ENCODE peak calls at places on chromosomes 4 and X, in six cellular contexts. X is HCT116, F is GM12878, S is K562, D is H1, H is HepG2. P is an unnamed sample.

GRCh38 chr4:82586055-82586454 is 24.3 kb upstream of the TMEM150C start:
- DNase-seq in F (no peak), S (no peak), X (no peak), D (no peak), H (no peak), P (no peak)

GRCh38 chr4:94758141-94758699 is 465 bp downstream of the BMPR1B start:
- DNase-seq in H (no peak), D (no peak), F (no peak), X (no peak), S (no peak), P (peak; percentile 49)

GRCh38 chrX:35076061-35076460 is 133.5 kb downstream of the FAM47B start:
- DNase-seq in D (no peak), S (no peak), H (no peak), F (no peak), X (no peak), P (no peak)

GRCh38 chr4:142396279-142396678 is 449.8 kb downstream of the INPP4B start:
- DNase-seq in X (no peak), D (no peak), S (no peak), F (no peak), H (no peak), P (peak; percentile 42)

GRCh38 chr4:100907465-100908454 is 389.9 kb upstream of the EMCN start:
- DNase-seq in X (no peak), S (no peak), D (no peak), H (peak; percentile 7), F (no peak), P (peak; percentile 47)

GRCh38 chrX:131841496-131842410 is 181.3 kb upstream of the STK26 start:
- DNase-seq in X (peak; percentile 40), S (peak; percentile 68), F (no peak), H (peak; percentile 50), D (no peak), P (peak; percentile 19)

GRCh38 chr4:2696423-2696822 is 59.7 kb downstream of the TNIP2 start:
- DNase-seq in X (no peak), F (peak; percentile 96), S (no peak), D (no peak), H (no peak), P (no peak)

GRCh38 chrX:116281106-116281505 is 110.6 kb downstream of the AGTR2 start:
- DNase-seq in S (no peak), D (no peak), F (no peak), X (no peak), H (no peak), P (no peak)

GRCh38 chrX:17247144-17247543 is 127.9 kb upstream of the NHS start:
- DNase-seq in X (no peak), D (no peak), S (no peak), H (no peak), F (no peak), P (no peak)

GRCh38 chr4:182144621-182145359 is 98.4 kb upstream of the TENM3 start:
- DNase-seq in D (no peak), X (no peak), F (no peak), H (no peak), S (no peak), P (no peak)

GRCh38 chrX:10110984-10111363 is 45.8 kb upstream of the CLCN4 start:
- DNase-seq in D (no peak), H (no peak), F (peak; percentile 59), X (no peak), S (no peak), P (peak; percentile 1)

GRCh38 chr4:89279385-89279784 is 28.2 kb downstream of the GPRIN3 start:
- DNase-seq in X (no peak), D (no peak), F (no peak), H (no peak), S (no peak), P (no peak)

GRCh38 chr4:13522282-13523104 is 21.8 kb downstream of the NKX3-2 start:
- DNase-seq in H (no peak), X (no peak), D (no peak), F (no peak), S (no peak), P (no peak)

GRCh38 chr4:13521047-13521446 is 23.3 kb downstream of the NKX3-2 start:
- DNase-seq in F (no peak), X (no peak), S (no peak), D (no peak), H (no peak), P (no peak)

GRCh38 chr4:13523591-13524503 is 20.5 kb downstream of the NKX3-2 start:
- DNase-seq in D (no peak), F (no peak), S (no peak), X (no peak), H (no peak), P (no peak)

GRCh38 chr4:13524504-13525243 is 19.6 kb downstream of the NKX3-2 start:
- DNase-seq in F (no peak), H (no peak), X (no peak), S (no peak), D (no peak), P (no peak)

DNA sequence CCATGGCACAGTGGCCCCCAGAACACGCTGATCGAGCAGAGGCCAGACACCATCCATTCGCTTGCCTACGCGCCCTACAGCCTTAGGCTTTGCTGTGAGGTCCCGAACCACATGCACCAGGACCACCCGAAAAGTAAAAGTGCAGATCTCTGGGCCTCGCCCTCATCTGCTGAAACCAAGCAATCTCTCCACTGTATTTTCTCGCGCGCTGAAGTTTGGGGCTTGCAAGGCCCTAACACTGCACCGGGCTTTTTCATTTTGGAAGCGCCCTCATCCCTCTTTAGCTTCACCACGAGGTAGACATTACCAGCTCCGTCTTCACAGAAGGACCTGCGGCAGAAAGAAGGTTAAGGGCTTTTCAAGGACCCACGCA is 21.2 kb downstream of the NKX3-2 start:
- DNase-seq in F (no peak), X (no peak), H (no peak), D (no peak), S (no peak), P (no peak)
- TF ChIP-seq EZH2 in F (no peak), X (no peak), H (no peak), D (peak; percentile 86), S (no peak), P (no peak)

DNA sequence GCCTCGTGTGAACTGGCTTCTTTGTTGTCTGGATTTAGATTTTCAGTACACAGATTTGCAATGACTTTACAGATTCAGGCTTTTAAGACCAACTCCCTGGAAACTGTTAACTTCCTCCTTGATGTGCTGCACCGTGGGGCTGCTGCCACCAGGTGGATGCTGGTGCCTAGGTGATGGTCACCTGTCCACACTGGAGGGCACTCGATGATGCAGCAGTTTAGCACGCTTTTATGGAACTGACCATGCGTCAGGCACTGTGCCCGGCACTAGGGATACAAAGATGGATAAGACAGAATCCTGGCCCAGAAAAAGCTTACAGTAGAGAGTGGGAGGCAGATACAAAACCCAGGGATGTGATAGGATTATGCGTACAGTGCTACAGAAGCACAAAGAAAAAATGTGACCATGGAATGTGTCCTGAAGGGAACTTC is 180.7 kb downstream of the CEP135 start:
- DNase-seq in S (no peak), H (peak; percentile 56), F (no peak), D (no peak), X (peak; percentile 79), P (no peak)
- TF ChIP-seq CTCF in S (peak; percentile 61), H (peak; percentile 89), F (peak; percentile 40), D (peak; percentile 65), X (peak; percentile 91), P (no peak)

DNA sequence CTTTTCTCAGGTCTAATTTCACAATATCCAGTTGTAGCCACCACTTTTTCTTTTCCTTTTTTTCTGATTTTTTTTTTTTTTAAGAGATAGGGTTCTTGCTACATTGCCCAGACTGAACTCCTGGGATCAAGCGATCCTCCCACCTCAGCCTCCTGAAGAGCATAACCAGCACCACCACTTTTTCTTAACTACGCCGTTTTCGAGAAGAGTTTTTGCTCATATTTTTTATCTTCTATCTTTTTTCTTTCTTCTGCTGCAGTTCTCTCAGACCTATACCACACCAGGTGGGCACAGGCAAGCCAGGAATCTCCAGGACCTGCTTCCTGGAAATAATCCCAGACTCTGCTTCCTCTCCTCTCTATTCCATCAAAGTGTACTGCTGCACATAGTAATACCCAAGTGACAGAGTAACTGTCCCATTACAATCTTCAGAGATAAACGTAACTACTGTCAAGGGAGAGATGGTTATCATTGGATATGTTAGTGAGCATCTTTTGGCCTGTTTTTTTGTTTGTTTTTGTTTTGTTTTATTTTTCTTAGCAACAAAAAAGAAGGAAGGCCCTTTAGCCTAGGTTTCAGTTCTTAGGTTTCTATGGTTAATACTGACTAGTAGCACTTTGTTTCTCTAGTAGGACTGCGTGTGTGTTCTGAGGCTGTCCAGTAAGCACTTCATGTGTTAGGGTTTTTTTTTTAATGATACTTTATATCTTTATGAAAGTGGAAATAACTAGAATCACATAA is 59.2 kb upstream of the TXK start:
- DNase-seq in D (no peak), S (no peak), X (no peak), F (no peak), H (no peak), P (no peak)
- TF ChIP-seq POLR2A in D (no peak), S (no peak), X (no peak), F (no peak), H (no peak), P (no peak)

GRCh38 chr4:16225139-16225538 is 1.1 kb downstream of the TAPT1 start:
- DNase-seq in D (no peak), H (no peak), F (no peak), X (no peak), S (no peak), P (peak; percentile 51)
- TF ChIP-seq EZH2 in D (no peak), H (no peak), F (no peak), X (no peak), S (no peak), P (no peak)

GRCh38 chr4:176054942-176055341 is 10.7 kb upstream of the WDR17 start:
- DNase-seq in X (no peak), F (no peak), D (no peak), H (no peak), S (no peak), P (no peak)
- TF ChIP-seq CTCF in X (peak; percentile 42), F (peak; percentile 37), D (no peak), H (no peak), S (no peak), P (no peak)

GRCh38 chrX:2220296-2220695 is 280.5 kb downstream of the DHRSX start:
- DNase-seq in S (no peak), H (no peak), D (no peak), F (no peak), X (no peak), P (no peak)
- TF ChIP-seq POLR2A in S (no peak), H (no peak), D (no peak), F (no peak), X (no peak), P (no peak)

GRCh38 chr4:110636677-110637407 is 14.0 kb upstream of the PITX2 start:
- DNase-seq in H (no peak), X (peak; percentile 57), S (no peak), F (no peak), D (no peak), P (no peak)
- TF ChIP-seq EZH2 in H (no peak), X (no peak), S (no peak), F (no peak), D (peak; percentile 61), P (peak; percentile 87)

GRCh38 chr4:10094841-10095240 is 21.8 kb downstream of the WDR1 start:
- DNase-seq in H (no peak), F (no peak), D (no peak), S (no peak), X (no peak), P (no peak)

GRCh38 chr4:10097906-10098769 is 18.5 kb downstream of the WDR1 start:
- DNase-seq in D (no peak), S (no peak), H (no peak), F (no peak), X (no peak), P (no peak)

GRCh38 chr4:10096976-10097330 is 19.6 kb downstream of the WDR1 start:
- DNase-seq in H (no peak), F (no peak), X (no peak), S (no peak), D (no peak), P (no peak)

GRCh38 chr4:10095296-10095991 is 21.2 kb downstream of the WDR1 start:
- DNase-seq in H (no peak), X (no peak), S (no peak), D (no peak), F (no peak), P (no peak)

GRCh38 chr4:10096201-10096975 is 20.2 kb downstream of the WDR1 start:
- DNase-seq in H (no peak), F (peak; percentile 60), D (no peak), S (peak; percentile 60), X (peak; percentile 76), P (peak; percentile 71)
- TF ChIP-seq CTCF in H (no peak), F (no peak), D (no peak), S (no peak), X (no peak), P (no peak)